ENCODE peak calls at places on chromosome 17, in five cellular contexts. One of them, this sample, is unnamed.

GRCh38 chr17:2615882-2616281 is 22.4 kb downstream of the PAFAH1B1 start:
- DNase-seq in foreskin fibroblast: no peak
- DNase-seq in spleen: no peak
- DNase-seq in HCT116: no peak
- DNase-seq in right lobe of liver: no peak
- DNase-seq in this sample: no peak

GRCh38 chr17:14886200-14886739 is 378.9 kb downstream of the PMP22 start:
- DNase-seq in HCT116: no peak
- DNase-seq in foreskin fibroblast: no peak
- DNase-seq in spleen: no peak
- DNase-seq in right lobe of liver: no peak
- DNase-seq in this sample: no peak

GRCh38 chr17:2138768-2139167 is 83.9 kb downstream of the HIC1 start:
- DNase-seq in HCT116: no peak
- DNase-seq in foreskin fibroblast: no peak
- DNase-seq in right lobe of liver: no peak
- DNase-seq in spleen: no peak
- DNase-seq in this sample: no peak

GRCh38 chr17:46032909-46033308 is 33.9 kb downstream of the STH start:
- DNase-seq in spleen: peak; percentile 58
- DNase-seq in HCT116: no peak
- DNase-seq in right lobe of liver: no peak
- DNase-seq in foreskin fibroblast: no peak
- DNase-seq in this sample: no peak

GRCh38 chr17:47257651-47258339 is 4.2 kb downstream of the ITGB3 start:
- DNase-seq in spleen: no peak
- DNase-seq in HCT116: no peak
- DNase-seq in right lobe of liver: no peak
- DNase-seq in foreskin fibroblast: peak; percentile 74
- DNase-seq in this sample: no peak

GRCh38 chr17:75995385-75995925 is 5.2 kb upstream of the CDK3 start:
- DNase-seq in right lobe of liver: peak; percentile 57
- DNase-seq in HCT116: no peak
- DNase-seq in foreskin fibroblast: no peak
- DNase-seq in spleen: peak; percentile 41
- DNase-seq in this sample: no peak

GRCh38 chr17:8162997-8163977 is 539 bp upstream of the VAMP2 start:
- DNase-seq in right lobe of liver: peak; percentile 86
- DNase-seq in foreskin fibroblast: no peak
- DNase-seq in HCT116: no peak
- DNase-seq in spleen: peak; percentile 87
- DNase-seq in this sample: no peak

GRCh38 chr17:7825206-7825980 is 8.6 kb upstream of the KDM6B start:
- DNase-seq in right lobe of liver: no peak
- DNase-seq in HCT116: no peak
- DNase-seq in spleen: peak; percentile 15
- DNase-seq in foreskin fibroblast: no peak
- DNase-seq in this sample: no peak

GRCh38 chr17:50053654-50053960 is 2.3 kb upstream of the ITGA3 start:
- DNase-seq in foreskin fibroblast: no peak
- DNase-seq in right lobe of liver: no peak
- DNase-seq in HCT116: no peak
- DNase-seq in spleen: no peak
- DNase-seq in this sample: no peak

GRCh38 chr17:78176548-78177025 is 8.2 kb downstream of the SYNGR2 start:
- DNase-seq in spleen: peak; percentile 96
- DNase-seq in HCT116: no peak
- DNase-seq in foreskin fibroblast: no peak
- DNase-seq in right lobe of liver: peak; percentile 78
- DNase-seq in this sample: peak; percentile 78

GRCh38 chr17:1298616-1299015 is 19.2 kb downstream of the TRARG1 start:
- DNase-seq in foreskin fibroblast: no peak
- DNase-seq in HCT116: no peak
- DNase-seq in spleen: no peak
- DNase-seq in right lobe of liver: no peak
- DNase-seq in this sample: no peak

GRCh38 chr17:8994319-8994718 is 27.0 kb upstream of the NTN1 start:
- DNase-seq in HCT116: peak; percentile 40
- DNase-seq in right lobe of liver: peak; percentile 79
- DNase-seq in foreskin fibroblast: peak; percentile 15
- DNase-seq in spleen: peak; percentile 87
- DNase-seq in this sample: peak; percentile 67

GRCh38 chr17:56486732-56487131 is 106.8 kb upstream of the NOG start:
- DNase-seq in spleen: no peak
- DNase-seq in foreskin fibroblast: no peak
- DNase-seq in right lobe of liver: no peak
- DNase-seq in HCT116: no peak
- DNase-seq in this sample: no peak

GRCh38 chr17:27525836-27526235 is 69.6 kb downstream of the KSR1 start:
- DNase-seq in right lobe of liver: no peak
- DNase-seq in HCT116: no peak
- DNase-seq in foreskin fibroblast: no peak
- DNase-seq in spleen: no peak
- DNase-seq in this sample: no peak

GRCh38 chr17:59706900-59707181 is 389 bp downstream of the PTRH2 start:
- DNase-seq in foreskin fibroblast: no peak
- DNase-seq in right lobe of liver: no peak
- DNase-seq in HCT116: no peak
- DNase-seq in spleen: no peak
- DNase-seq in this sample: no peak

GRCh38 chr17:50573866-50574571 is 13.5 kb downstream of the CACNA1G start:
- DNase-seq in foreskin fibroblast: no peak
- DNase-seq in right lobe of liver: no peak
- DNase-seq in spleen: no peak
- DNase-seq in HCT116: no peak
- DNase-seq in this sample: no peak

GRCh38 chr17:14080847-14081251 is 11.5 kb downstream of the COX10 start:
- DNase-seq in right lobe of liver: no peak
- DNase-seq in spleen: no peak
- DNase-seq in foreskin fibroblast: peak; percentile 10
- DNase-seq in HCT116: no peak
- DNase-seq in this sample: no peak

GRCh38 chr17:39229274-39229913 is 3.6 kb upstream of the STAC2 start:
- DNase-seq in spleen: no peak
- DNase-seq in right lobe of liver: no peak
- DNase-seq in HCT116: no peak
- DNase-seq in foreskin fibroblast: no peak
- DNase-seq in this sample: no peak

GRCh38 chr17:57442914-57443571 is 186.7 kb downstream of the MSI2 start:
- DNase-seq in spleen: peak; percentile 89
- DNase-seq in HCT116: no peak
- DNase-seq in foreskin fibroblast: no peak
- DNase-seq in right lobe of liver: no peak
- DNase-seq in this sample: no peak

GRCh38 chr17:19978206-19978802 is 676 bp upstream of the AKAP10 start:
- DNase-seq in right lobe of liver: no peak
- DNase-seq in foreskin fibroblast: no peak
- DNase-seq in HCT116: no peak
- DNase-seq in spleen: peak; percentile 84
- DNase-seq in this sample: no peak

GRCh38 chr17:37465058-37465616 is 24.6 kb upstream of the DUSP14 start:
- DNase-seq in right lobe of liver: no peak
- DNase-seq in foreskin fibroblast: peak; percentile 55
- DNase-seq in spleen: no peak
- DNase-seq in HCT116: no peak
- DNase-seq in this sample: no peak

GRCh38 chr17:27956601-27957445 is 63.7 kb upstream of the LYRM9 start:
- DNase-seq in right lobe of liver: no peak
- DNase-seq in HCT116: no peak
- DNase-seq in foreskin fibroblast: no peak
- DNase-seq in spleen: no peak
- DNase-seq in this sample: no peak

GRCh38 chr17:35621768-35622167 is 34.6 kb downstream of the AP2B1 start:
- DNase-seq in right lobe of liver: no peak
- DNase-seq in spleen: no peak
- DNase-seq in foreskin fibroblast: no peak
- DNase-seq in HCT116: no peak
- DNase-seq in this sample: no peak

GRCh38 chr17:2192367-2193028 is 111.1 kb downstream of the SMG6 start:
- DNase-seq in spleen: peak; percentile 76
- DNase-seq in HCT116: peak; percentile 48
- DNase-seq in foreskin fibroblast: peak; percentile 97
- DNase-seq in right lobe of liver: no peak
- DNase-seq in this sample: no peak

GRCh38 chr17:78828470-78829185 is 12.0 kb downstream of the USP36 start:
- DNase-seq in spleen: no peak
- DNase-seq in right lobe of liver: no peak
- DNase-seq in HCT116: peak; percentile 24
- DNase-seq in foreskin fibroblast: peak; percentile 63
- DNase-seq in this sample: no peak

GRCh38 chr17:8073627-8074485 is 13.7 kb downstream of the ALOX12B start:
- DNase-seq in spleen: peak; percentile 95
- DNase-seq in foreskin fibroblast: peak; percentile 34
- DNase-seq in HCT116: peak; percentile 44
- DNase-seq in right lobe of liver: peak; percentile 75
- DNase-seq in this sample: peak; percentile 90

GRCh38 chr17:8556074-8556473 is 74.5 kb downstream of the MYH10 start:
- DNase-seq in foreskin fibroblast: no peak
- DNase-seq in spleen: no peak
- DNase-seq in HCT116: peak; percentile 8
- DNase-seq in right lobe of liver: no peak
- DNase-seq in this sample: no peak

GRCh38 chr17:42623732-42624596 is 14.5 kb downstream of the TUBG1 start:
- DNase-seq in HCT116: peak; percentile 56
- DNase-seq in right lobe of liver: no peak
- DNase-seq in foreskin fibroblast: no peak
- DNase-seq in spleen: no peak
- DNase-seq in this sample: no peak

GRCh38 chr17:47220531-47220999 is 11.4 kb downstream of the MYL4 start:
- DNase-seq in HCT116: no peak
- DNase-seq in foreskin fibroblast: no peak
- DNase-seq in spleen: no peak
- DNase-seq in right lobe of liver: no peak
- DNase-seq in this sample: no peak

GRCh38 chr17:13001991-13002615 is 15.7 kb downstream of the ELAC2 start:
- DNase-seq in foreskin fibroblast: no peak
- DNase-seq in HCT116: no peak
- DNase-seq in spleen: no peak
- DNase-seq in right lobe of liver: no peak
- DNase-seq in this sample: no peak

GRCh38 chr17:64736804-64737492 is 74.8 kb upstream of the SMURF2 start:
- DNase-seq in right lobe of liver: no peak
- DNase-seq in spleen: no peak
- DNase-seq in HCT116: peak; percentile 61
- DNase-seq in foreskin fibroblast: peak; percentile 37
- DNase-seq in this sample: no peak

GRCh38 chr17:29079433-29079832 is 36.5 kb downstream of the PIPOX start:
- DNase-seq in foreskin fibroblast: no peak
- DNase-seq in right lobe of liver: no peak
- DNase-seq in HCT116: no peak
- DNase-seq in spleen: no peak
- DNase-seq in this sample: no peak
- TF ChIP-seq CTCF in foreskin fibroblast: no peak
- TF ChIP-seq CTCF in right lobe of liver: no peak
- TF ChIP-seq CTCF in HCT116: no peak
- TF ChIP-seq CTCF in spleen: no peak
- TF ChIP-seq CTCF in this sample: no peak

DNA sequence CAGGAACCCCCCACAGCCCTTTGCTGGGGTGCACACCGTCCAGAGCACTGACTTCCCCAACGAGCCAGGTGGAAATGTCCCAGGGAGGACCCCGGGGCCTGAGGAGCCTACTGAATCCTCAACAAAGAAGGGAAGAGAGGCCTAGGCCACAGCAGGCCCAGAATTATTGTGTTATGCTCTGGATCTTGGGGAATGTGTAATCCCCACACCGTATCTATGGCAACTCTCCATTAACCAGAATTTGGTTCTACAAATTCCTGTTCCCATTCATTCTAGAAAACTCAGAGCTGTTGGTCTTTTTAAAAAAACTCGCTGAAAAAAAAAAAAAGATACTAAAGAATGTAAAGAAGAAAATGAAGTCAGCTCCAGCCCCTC is 69.7 kb downstream of the SREBF1 start:
- DNase-seq in right lobe of liver: no peak
- DNase-seq in foreskin fibroblast: no peak
- DNase-seq in HCT116: no peak
- DNase-seq in spleen: no peak
- DNase-seq in this sample: no peak
- TF ChIP-seq CTCF in right lobe of liver: no peak
- TF ChIP-seq CTCF in foreskin fibroblast: no peak
- TF ChIP-seq CTCF in HCT116: no peak
- TF ChIP-seq CTCF in spleen: no peak
- TF ChIP-seq CTCF in this sample: no peak

GRCh38 chr17:81027591-81028505 is 7.1 kb upstream of the BAIAP2 start:
- DNase-seq in foreskin fibroblast: no peak
- DNase-seq in HCT116: no peak
- DNase-seq in spleen: peak; percentile 69
- DNase-seq in right lobe of liver: peak; percentile 51
- DNase-seq in this sample: no peak

GRCh38 chr17:81028506-81028858 is 6.5 kb upstream of the BAIAP2 start:
- DNase-seq in right lobe of liver: peak; percentile 51
- DNase-seq in HCT116: no peak
- DNase-seq in foreskin fibroblast: no peak
- DNase-seq in spleen: peak; percentile 64
- DNase-seq in this sample: no peak

GRCh38 chr17:81026266-81027036 is 8.5 kb upstream of the BAIAP2 start:
- DNase-seq in spleen: peak; percentile 68
- DNase-seq in foreskin fibroblast: no peak
- DNase-seq in right lobe of liver: peak; percentile 54
- DNase-seq in HCT116: no peak
- DNase-seq in this sample: no peak

GRCh38 chr17:81025756-81026155 is 9.2 kb upstream of the BAIAP2 start:
- DNase-seq in spleen: peak; percentile 68
- DNase-seq in HCT116: no peak
- DNase-seq in foreskin fibroblast: no peak
- DNase-seq in right lobe of liver: peak; percentile 40
- DNase-seq in this sample: no peak

GRCh38 chr17:81027038-81027437 is 7.9 kb upstream of the BAIAP2 start:
- DNase-seq in spleen: peak; percentile 69
- DNase-seq in HCT116: no peak
- DNase-seq in foreskin fibroblast: no peak
- DNase-seq in right lobe of liver: peak; percentile 57
- DNase-seq in this sample: no peak
- TF ChIP-seq CTCF in spleen: no peak
- TF ChIP-seq CTCF in HCT116: no peak
- TF ChIP-seq CTCF in foreskin fibroblast: no peak
- TF ChIP-seq CTCF in right lobe of liver: no peak
- TF ChIP-seq CTCF in this sample: no peak

GRCh38 chr17:77088455-77089117 is 52.2 kb upstream of the SEC14L1 start:
- DNase-seq in HCT116: peak; percentile 99
- DNase-seq in spleen: peak; percentile 98
- DNase-seq in foreskin fibroblast: peak; percentile 97
- DNase-seq in right lobe of liver: peak; percentile 89
- DNase-seq in this sample: peak; percentile 90
- TF ChIP-seq CTCF in HCT116: peak; percentile 59
- TF ChIP-seq CTCF in spleen: peak; percentile 82
- TF ChIP-seq CTCF in foreskin fibroblast: peak; percentile 42
- TF ChIP-seq CTCF in right lobe of liver: peak; percentile 59
- TF ChIP-seq CTCF in this sample: peak; percentile 74

GRCh38 chr17:80364091-80364691 is 50.8 kb upstream of the ENDOV start:
- DNase-seq in HCT116: peak; percentile 8
- DNase-seq in foreskin fibroblast: no peak
- DNase-seq in spleen: peak; percentile 70
- DNase-seq in right lobe of liver: peak; percentile 52
- DNase-seq in this sample: no peak
- TF ChIP-seq CTCF in HCT116: peak; percentile 77
- TF ChIP-seq CTCF in foreskin fibroblast: peak; percentile 6
- TF ChIP-seq CTCF in spleen: no peak
- TF ChIP-seq CTCF in right lobe of liver: no peak
- TF ChIP-seq CTCF in this sample: peak; percentile 23

GRCh38 chr17:81379523-81379942 is 15.7 kb upstream of the BAHCC1 start:
- DNase-seq in HCT116: peak; percentile 81
- DNase-seq in foreskin fibroblast: no peak
- DNase-seq in spleen: peak; percentile 72
- DNase-seq in right lobe of liver: peak; percentile 59
- DNase-seq in this sample: no peak
- TF ChIP-seq CTCF in HCT116: no peak
- TF ChIP-seq CTCF in foreskin fibroblast: no peak
- TF ChIP-seq CTCF in spleen: no peak
- TF ChIP-seq CTCF in right lobe of liver: no peak
- TF ChIP-seq CTCF in this sample: no peak